ENCODE peak calls at places on chromosomes 11 and 22, in eight cellular contexts. R is fibroblast of mammary gland, Q is right atrium auricular region, I is vagina, W is uterus, V is transverse colon, H is brain microvascular endothelial cell, S is spleen. P is an unnamed sample.

GRCh38 chr11:111361874-111362273 is 17.2 kb downstream of the POU2AF1 start:
- DNase-seq in Q (no peak), V (peak), I (no peak), W (no peak), S (no peak), H (no peak), R (no peak), P (no peak)

GRCh38 chr11:131904756-131905155 is 534.3 kb downstream of the NTM start:
- DNase-seq in I (no peak), R (no peak), V (no peak), Q (no peak), W (no peak), H (peak), S (no peak), P (no peak)

GRCh38 chr11:75429902-75430691 is 2.9 kb downstream of the KLHL35 start:
- DNase-seq in V (peak), H (peak), I (no peak), S (peak), R (peak), W (peak), Q (no peak), P (no peak)

GRCh38 chr11:76657139-76657823 is 13.3 kb downstream of the LRRC32 start:
- DNase-seq in H (no peak), S (no peak), Q (no peak), I (no peak), W (no peak), V (no peak), R (no peak), P (no peak)

GRCh38 chr11:124115782-124116616 is 749 bp downstream of the VWA5A start:
- DNase-seq in R (no peak), Q (no peak), H (no peak), I (no peak), W (no peak), S (peak), V (peak), P (no peak)

GRCh38 chr11:120336641-120337132 is 474 bp downstream of the ARHGEF12 start:
- DNase-seq in V (peak), Q (peak), H (no peak), W (no peak), I (no peak), R (peak), S (no peak), P (no peak)

GRCh38 chr11:79067355-79067685 is 373.5 kb downstream of the TENM4 start:
- DNase-seq in H (no peak), V (no peak), S (no peak), Q (no peak), W (no peak), I (no peak), R (no peak), P (no peak)

GRCh38 chr11:22778642-22779041 is 51.0 kb downstream of the SVIP start:
- DNase-seq in R (no peak), S (no peak), V (no peak), W (no peak), Q (no peak), H (no peak), I (no peak), P (no peak)

GRCh38 chr11:12981879-12982531 is 27.1 kb upstream of the RASSF10 start:
- DNase-seq in R (peak), S (no peak), H (no peak), V (no peak), Q (no peak), W (no peak), I (no peak), P (no peak)

GRCh38 chr11:65132238-65132987 is 1.9 kb downstream of the SYVN1 start:
- DNase-seq in I (no peak), V (no peak), S (peak), W (peak), R (no peak), Q (no peak), H (no peak), P (peak)

GRCh38 chr11:126969865-126970479 is 30.6 kb downstream of the KIRREL3 start:
- DNase-seq in Q (no peak), H (peak), R (peak), W (no peak), S (no peak), V (no peak), I (no peak), P (no peak)
- TF ChIP-seq CTCF in Q (peak), H (peak), R (peak), W (no peak), S (peak), V (peak), I (no peak), P (peak)

DNA sequence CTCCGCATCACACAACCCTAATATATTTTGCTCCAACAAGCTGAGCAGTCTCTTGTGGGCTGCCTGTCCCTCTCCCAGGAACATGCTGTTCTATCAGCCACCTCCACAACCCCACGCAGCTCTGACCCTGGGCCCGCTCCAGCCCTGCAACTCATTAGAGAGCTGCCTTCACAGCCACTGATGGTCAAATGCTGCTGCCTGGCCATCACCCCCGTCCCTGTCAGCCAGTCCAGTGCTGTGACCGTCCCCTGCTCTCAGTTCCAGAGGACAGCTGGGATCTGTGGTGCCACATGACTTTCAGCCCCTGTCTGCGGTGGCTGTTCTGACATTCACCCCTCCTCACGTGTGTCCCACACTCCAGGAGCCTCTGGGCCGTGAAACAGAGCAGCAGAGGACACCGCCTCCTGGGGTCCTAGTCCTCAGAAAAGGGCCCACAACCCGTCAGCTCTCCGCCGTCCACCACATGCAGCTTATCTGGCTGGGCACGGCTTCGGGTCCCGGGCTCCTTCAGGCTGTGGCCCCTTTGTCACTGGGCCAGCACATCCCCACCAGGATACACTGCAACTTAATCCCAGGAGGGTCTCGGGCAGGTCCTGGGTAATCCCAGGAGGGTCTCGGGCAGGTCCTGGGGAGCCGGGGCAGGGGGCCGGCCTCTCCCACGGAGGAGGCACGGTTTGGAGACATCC is 14.9 kb downstream of the CRELD2 start:
- DNase-seq in V (peak), R (peak), Q (peak), S (peak), W (peak), H (no peak), I (no peak), P (no peak)
- H3K4me3 ChIP-seq in V (no peak), R (no peak), Q (peak), S (no peak), W (no peak), H (no peak), I (peak), P (peak)

GRCh38 chr11:45922425-45923082 is at the start of gene LARGE2:
- DNase-seq in R (no peak), S (peak), Q (no peak), V (peak), H (no peak), W (peak), I (no peak), P (no peak)
- TF ChIP-seq CTCF in R (no peak), S (no peak), Q (no peak), V (no peak), H (no peak), W (no peak), I (no peak), P (no peak)

GRCh38 chr22:39528681-39529486 is 3.7 kb downstream of the RPS19BP1 start:
- DNase-seq in V (peak), I (no peak), R (peak), W (peak), Q (peak), S (peak), H (peak), P (peak)
- H3K4me3 ChIP-seq in V (no peak), I (peak), R (no peak), W (no peak), Q (peak), S (peak), H (no peak), P (peak)

DNA sequence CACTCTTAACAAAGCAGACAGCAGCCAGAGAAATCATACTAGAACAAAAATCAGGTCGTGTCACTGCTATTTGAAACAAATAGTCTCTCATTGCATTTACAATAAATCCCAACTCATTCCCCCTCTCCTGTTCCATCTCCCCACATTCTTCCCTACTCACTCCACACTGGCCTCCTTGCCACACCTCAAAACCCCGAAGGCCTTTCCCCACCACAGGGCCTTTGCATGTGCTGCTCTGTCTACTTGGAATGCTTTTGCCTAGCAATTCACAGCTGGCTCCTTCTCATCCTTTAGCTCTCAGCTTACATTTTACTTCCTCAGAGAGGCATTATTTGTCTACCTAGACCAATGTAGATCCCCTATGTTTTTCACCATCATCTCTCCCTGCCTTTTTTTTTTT is 6.3 kb upstream of the THOC5 start:
- DNase-seq in W (no peak), Q (no peak), R (no peak), H (no peak), S (no peak), I (no peak), V (no peak), P (no peak)
- TF ChIP-seq CTCF in W (no peak), Q (no peak), R (no peak), H (no peak), S (no peak), I (no peak), V (no peak), P (no peak)